ENCODE peak calls at places on chromosomes 5 and 9, in five cellular contexts. K is A549, P is suprapubic skin, H is ovary, T is HepG2. R is an unnamed sample.

GRCh38 chr9:122807271-122807900 is 7.5 kb downstream of the OR1K1 start:
- DNase-seq in K (no peak), P (no peak), H (no peak), T (no peak), R (no peak)

GRCh38 chr5:33275921-33276705 is 164.7 kb upstream of the TARS1 start:
- DNase-seq in K (no peak), P (no peak), H (no peak), T (no peak), R (no peak)

GRCh38 chr9:133023117-133023890 is 7.5 kb upstream of the GTF3C5 start:
- DNase-seq in K (peak), P (peak), H (no peak), T (no peak), R (peak)

GRCh38 chr5:124741711-124742496 is 4.5 kb downstream of the ZNF608 start:
- DNase-seq in K (no peak), P (no peak), H (no peak), T (no peak), R (no peak)

GRCh38 chr5:31193026-31193425 is 460 bp upstream of the CDH6 start:
- DNase-seq in K (no peak), P (no peak), H (no peak), T (no peak), R (no peak)

GRCh38 chr5:149374801-149375200 is 4.3 kb downstream of the IL17B start:
- DNase-seq in K (no peak), P (no peak), H (no peak), T (no peak), R (no peak)

GRCh38 chr9:12847591-12847990 is 72.8 kb downstream of the LURAP1L start:
- DNase-seq in K (peak), P (no peak), H (no peak), T (no peak), R (no peak)

GRCh38 chr5:53006920-53007890 is 18.1 kb downstream of the ITGA2 start:
- DNase-seq in K (no peak), P (no peak), H (no peak), T (no peak), R (no peak)

GRCh38 chr9:4615251-4615650 is 46.8 kb upstream of the PLPP6 start:
- DNase-seq in K (no peak), P (no peak), H (no peak), T (no peak), R (no peak)

GRCh38 chr5:10704949-10705621 is 55.9 kb downstream of the DAP start:
- DNase-seq in K (no peak), P (no peak), H (no peak), T (no peak), R (no peak)

GRCh38 chr9:76654051-76654461 is 110.2 kb upstream of the PCA3 start:
- DNase-seq in K (no peak), P (no peak), H (no peak), T (no peak), R (no peak)

GRCh38 chr5:152007556-152007955 is 82.9 kb upstream of the GLRA1 start:
- DNase-seq in K (no peak), P (no peak), H (no peak), T (no peak), R (no peak)

GRCh38 chr5:172886974-172887491 is 53.0 kb downstream of the ERGIC1 start:
- DNase-seq in K (no peak), P (peak), H (peak), T (peak), R (no peak)

GRCh38 chr5:172890659-172891058 is 56.6 kb downstream of the ERGIC1 start:
- DNase-seq in K (no peak), P (no peak), H (peak), T (no peak), R (no peak)

GRCh38 chr5:172886396-172886932 is 52.4 kb downstream of the ERGIC1 start:
- DNase-seq in K (no peak), P (no peak), H (no peak), T (no peak), R (no peak)

GRCh38 chr5:172885594-172886340 is 51.7 kb downstream of the ERGIC1 start:
- DNase-seq in K (no peak), P (no peak), H (peak), T (no peak), R (no peak)

DNA sequence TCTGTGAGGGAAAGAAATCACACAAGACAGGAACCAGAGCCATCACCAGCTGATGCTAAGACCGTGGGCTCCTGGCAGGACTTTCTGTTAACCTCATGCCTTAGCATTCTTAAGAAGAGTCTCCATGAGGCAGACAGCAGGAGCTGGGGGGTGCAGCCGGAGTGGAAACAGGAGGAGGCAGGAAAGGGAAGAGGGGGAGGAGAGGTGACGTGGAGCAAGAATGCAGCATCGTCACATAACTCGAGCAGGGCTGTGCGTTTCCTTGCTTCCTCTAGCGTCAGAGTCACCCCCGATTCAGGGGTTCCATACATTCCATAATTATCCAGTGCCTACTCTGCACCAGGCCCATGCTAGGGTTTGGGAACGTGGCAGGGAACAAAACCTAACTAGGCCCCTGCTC is 53.7 kb downstream of the ERGIC1 start:
- DNase-seq in K (no peak), P (no peak), H (peak), T (no peak), R (no peak)
- TF ChIP-seq EP300 in K (no peak), P (peak), H (peak), T (no peak), R (no peak)

DNA sequence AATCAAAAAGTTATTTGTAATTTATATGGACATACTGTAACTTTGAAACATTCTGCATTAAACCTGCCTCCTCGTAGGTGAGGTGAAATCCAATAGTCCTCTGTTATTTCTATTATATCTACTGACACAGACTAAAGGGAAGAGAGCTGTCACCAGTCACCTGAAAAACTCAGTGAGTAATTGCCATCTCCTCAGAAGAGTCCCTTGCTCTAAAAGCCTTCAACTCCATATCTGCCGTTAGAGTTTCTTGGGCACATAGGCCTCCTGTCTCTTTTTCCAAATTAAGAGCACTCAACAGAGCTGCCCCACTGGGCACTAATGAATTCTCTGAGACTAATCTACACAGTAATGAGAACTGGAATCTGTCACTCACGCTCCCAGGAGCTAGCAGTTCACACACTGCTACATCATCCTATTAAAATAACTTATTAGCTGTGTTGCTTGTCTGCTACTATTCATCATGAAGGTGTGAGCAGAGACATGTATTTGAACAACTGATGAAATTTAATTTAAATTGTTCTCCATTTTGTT is 67.3 kb upstream of the VCAN start:
- DNase-seq in K (no peak), P (no peak), H (no peak), T (no peak), R (no peak)
- TF ChIP-seq EP300 in K (no peak), P (no peak), H (no peak), T (no peak), R (no peak)

GRCh38 chr5:168813179-168813968 is 234.2 kb upstream of the PANK3 start:
- DNase-seq in K (no peak), P (no peak), H (no peak), T (no peak), R (no peak)
- TF ChIP-seq EP300 in K (no peak), P (no peak), H (no peak), T (no peak), R (no peak)

GRCh38 chr9:16029796-16030363 is 477.0 kb downstream of the CCDC171 start:
- DNase-seq in K (no peak), P (no peak), H (no peak), T (no peak), R (no peak)

GRCh38 chr9:16031486-16031885 is 478.6 kb downstream of the CCDC171 start:
- DNase-seq in K (no peak), P (no peak), H (no peak), T (no peak), R (no peak)

GRCh38 chr9:16031971-16032370 is 479.1 kb downstream of the CCDC171 start:
- DNase-seq in K (no peak), P (no peak), H (no peak), T (no peak), R (no peak)

GRCh38 chr9:16029056-16029615 is 476.3 kb downstream of the CCDC171 start:
- DNase-seq in K (no peak), P (no peak), H (no peak), T (no peak), R (no peak)

GRCh38 chr9:16030513-16031185 is 477.8 kb downstream of the CCDC171 start:
- DNase-seq in K (peak), P (no peak), H (no peak), T (no peak), R (peak)
- TF ChIP-seq EP300 in K (no peak), P (no peak), H (no peak), T (no peak), R (no peak)

DNA sequence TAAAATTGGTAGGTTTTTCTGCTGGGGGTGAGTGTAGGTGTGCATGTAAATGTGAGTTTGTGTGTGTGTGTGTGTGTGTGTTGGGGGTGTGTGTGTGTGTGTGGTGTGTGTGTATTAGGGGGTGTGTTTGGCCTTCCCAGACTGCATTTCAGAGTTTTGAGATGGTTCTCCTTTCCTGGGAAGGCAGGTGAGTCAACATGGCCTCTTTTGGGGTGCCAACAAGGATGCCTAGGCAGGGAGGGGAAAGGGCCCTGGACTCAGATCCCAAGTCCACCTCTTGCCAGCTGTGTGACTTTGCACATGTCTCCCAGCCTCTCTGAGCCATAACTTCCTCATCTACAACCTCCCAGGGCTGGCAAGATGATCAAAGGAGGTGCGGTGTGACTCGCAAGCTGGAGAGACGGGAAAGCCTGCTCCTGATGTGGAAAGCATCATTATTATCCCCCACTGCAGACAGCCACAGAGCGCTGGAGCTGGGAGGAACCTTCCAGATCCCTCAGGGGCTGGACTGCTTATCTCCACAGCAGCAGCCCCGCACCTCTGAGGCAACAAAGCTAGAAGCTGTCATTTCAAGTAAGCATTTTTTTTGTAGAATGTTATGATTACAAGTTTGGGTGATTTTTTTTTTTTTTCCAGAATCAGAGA is 63.5 kb upstream of the TBC1D2 start:
- DNase-seq in K (peak), P (no peak), H (no peak), T (no peak), R (no peak)
- TF ChIP-seq EP300 in K (no peak), P (no peak), H (no peak), T (no peak), R (no peak)

DNA sequence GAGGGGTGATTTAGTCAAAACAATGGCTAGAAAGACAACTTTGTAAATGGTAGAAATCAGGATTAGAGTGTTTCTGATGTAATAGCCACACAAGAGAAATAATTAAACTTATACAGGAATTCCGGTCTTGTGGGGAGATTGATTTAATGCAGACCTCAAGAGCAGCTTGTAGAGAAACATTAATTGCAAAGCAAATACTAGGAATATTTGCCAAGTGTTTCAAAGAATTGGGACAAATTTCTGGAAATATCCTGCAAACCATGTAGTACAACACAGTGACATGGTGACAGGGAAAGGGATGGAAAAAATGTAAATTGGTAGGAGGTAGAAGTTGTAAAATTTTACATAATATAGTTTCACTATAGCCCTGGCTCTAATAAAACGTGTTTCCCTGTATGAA is 28.9 kb downstream of the NLN start:
- DNase-seq in K (no peak), P (no peak), H (no peak), T (no peak), R (no peak)
- TF ChIP-seq EP300 in K (no peak), P (no peak), H (no peak), T (no peak), R (no peak)

DNA sequence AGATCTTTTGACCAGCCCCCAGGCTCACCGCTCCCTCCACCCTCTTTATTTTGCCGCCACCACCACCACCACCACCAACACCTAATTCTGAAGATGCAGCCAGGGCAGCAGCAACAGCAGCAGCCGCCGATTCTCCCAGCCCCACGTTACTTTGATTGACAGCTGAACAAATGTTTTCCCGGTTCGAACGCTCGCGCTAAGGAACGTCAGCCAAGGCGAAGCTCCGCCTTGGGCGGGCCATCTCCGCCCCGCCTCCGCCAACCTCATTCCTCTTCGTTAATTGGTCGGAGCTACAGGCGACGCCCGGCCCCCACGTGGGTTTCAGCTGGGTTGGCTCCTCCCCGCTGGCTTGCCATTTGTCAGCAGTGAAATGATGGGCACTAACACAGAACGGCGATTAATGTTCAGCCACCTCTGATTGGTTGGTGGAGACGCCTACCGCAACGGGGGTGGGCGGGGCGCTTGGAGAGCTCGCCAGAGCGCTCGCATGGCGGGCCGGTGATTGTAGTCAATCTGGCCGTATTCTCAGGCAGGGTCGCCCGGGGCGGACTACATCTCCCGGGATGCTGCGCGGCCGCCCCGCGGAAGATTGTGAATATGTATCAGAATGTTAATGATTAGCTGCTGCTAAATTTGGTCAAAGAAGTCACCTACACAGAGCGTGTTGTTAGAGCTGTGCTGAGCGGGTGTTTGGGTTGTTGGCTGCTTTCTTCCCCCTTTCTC is at the start of gene TLE4:
- DNase-seq in K (peak), P (peak), H (peak), T (peak), R (peak)
- TF ChIP-seq EP300 in K (no peak), P (no peak), H (peak), T (no peak), R (no peak)

GRCh38 chr9:25709941-25710340 is 31.7 kb upstream of the TUSC1 start:
- DNase-seq in K (no peak), P (no peak), H (no peak), T (no peak), R (no peak)
- TF ChIP-seq EP300 in K (no peak), P (no peak), H (no peak), T (no peak), R (no peak)